ENCODE peak calls at places on chromosomes 4 and X, in eight cellular contexts. One of them, this sample, is unnamed.

GRCh38 chr4:150582881-150583286 is 933 bp downstream of the MAB21L2 start:
- DNase-seq in T-helper 17 cell: no peak
- DNase-seq in neural progenitor cell: peak
- DNase-seq in HT1080: no peak
- DNase-seq in choroid plexus epithelial cell: peak
- DNase-seq in activated CD4-positive, alpha-beta T cell treated with anti-CD3 and anti-CD28 coated beads, Interleukin-2, amount 10 ng/mL, durations not matched to agents 7 days and 5 days: no peak
- DNase-seq in activated CD4-positive, CD25-positive, alpha-beta regulatory T cell: no peak
- DNase-seq in COLO829: no peak
- DNase-seq in this sample: no peak

GRCh38 chrX:46574337-46574940 is 874 bp downstream of the CHST7 start:
- DNase-seq in activated CD4-positive, CD25-positive, alpha-beta regulatory T cell: peak
- DNase-seq in neural progenitor cell: peak
- DNase-seq in T-helper 17 cell: peak
- DNase-seq in choroid plexus epithelial cell: peak
- DNase-seq in activated CD4-positive, alpha-beta T cell treated with anti-CD3 and anti-CD28 coated beads, Interleukin-2, amount 10 ng/mL, durations not matched to agents 7 days and 5 days: peak
- DNase-seq in COLO829: no peak
- DNase-seq in HT1080: no peak
- DNase-seq in this sample: no peak

GRCh38 chrX:49041683-49042529 is 1.3 kb downstream of the TFE3 start:
- DNase-seq in T-helper 17 cell: no peak
- DNase-seq in activated CD4-positive, CD25-positive, alpha-beta regulatory T cell: no peak
- DNase-seq in COLO829: no peak
- DNase-seq in HT1080: peak
- DNase-seq in neural progenitor cell: no peak
- DNase-seq in choroid plexus epithelial cell: peak
- DNase-seq in activated CD4-positive, alpha-beta T cell treated with anti-CD3 and anti-CD28 coated beads, Interleukin-2, amount 10 ng/mL, durations not matched to agents 7 days and 5 days: peak
- DNase-seq in this sample: peak

GRCh38 chr4:24889991-24890390 is 22.9 kb downstream of the CCDC149 start:
- DNase-seq in activated CD4-positive, alpha-beta T cell treated with anti-CD3 and anti-CD28 coated beads, Interleukin-2, amount 10 ng/mL, durations not matched to agents 7 days and 5 days: no peak
- DNase-seq in HT1080: no peak
- DNase-seq in COLO829: no peak
- DNase-seq in activated CD4-positive, CD25-positive, alpha-beta regulatory T cell: no peak
- DNase-seq in neural progenitor cell: no peak
- DNase-seq in choroid plexus epithelial cell: no peak
- DNase-seq in T-helper 17 cell: no peak
- DNase-seq in this sample: no peak

GRCh38 chr4:169332595-169332994 is 61.8 kb upstream of the SH3RF1 start:
- DNase-seq in activated CD4-positive, CD25-positive, alpha-beta regulatory T cell: no peak
- DNase-seq in activated CD4-positive, alpha-beta T cell treated with anti-CD3 and anti-CD28 coated beads, Interleukin-2, amount 10 ng/mL, durations not matched to agents 7 days and 5 days: no peak
- DNase-seq in T-helper 17 cell: no peak
- DNase-seq in choroid plexus epithelial cell: no peak
- DNase-seq in neural progenitor cell: no peak
- DNase-seq in COLO829: no peak
- DNase-seq in HT1080: peak
- DNase-seq in this sample: no peak

GRCh38 chrX:63275127-63275526 is 76.0 kb downstream of the SPIN4 start:
- DNase-seq in COLO829: peak
- DNase-seq in choroid plexus epithelial cell: peak
- DNase-seq in activated CD4-positive, alpha-beta T cell treated with anti-CD3 and anti-CD28 coated beads, Interleukin-2, amount 10 ng/mL, durations not matched to agents 7 days and 5 days: peak
- DNase-seq in neural progenitor cell: peak
- DNase-seq in activated CD4-positive, CD25-positive, alpha-beta regulatory T cell: no peak
- DNase-seq in T-helper 17 cell: no peak
- DNase-seq in HT1080: peak
- DNase-seq in this sample: no peak

GRCh38 chrX:85503258-85504158 is 124.0 kb upstream of the POF1B start:
- DNase-seq in HT1080: no peak
- DNase-seq in COLO829: no peak
- DNase-seq in T-helper 17 cell: no peak
- DNase-seq in neural progenitor cell: no peak
- DNase-seq in choroid plexus epithelial cell: no peak
- DNase-seq in activated CD4-positive, alpha-beta T cell treated with anti-CD3 and anti-CD28 coated beads, Interleukin-2, amount 10 ng/mL, durations not matched to agents 7 days and 5 days: no peak
- DNase-seq in activated CD4-positive, CD25-positive, alpha-beta regulatory T cell: no peak
- DNase-seq in this sample: no peak

GRCh38 chr4:70838972-70839536 is 636 bp downstream of the GRSF1 start:
- DNase-seq in T-helper 17 cell: peak
- DNase-seq in COLO829: peak
- DNase-seq in neural progenitor cell: peak
- DNase-seq in activated CD4-positive, alpha-beta T cell treated with anti-CD3 and anti-CD28 coated beads, Interleukin-2, amount 10 ng/mL, durations not matched to agents 7 days and 5 days: peak
- DNase-seq in choroid plexus epithelial cell: peak
- DNase-seq in HT1080: peak
- DNase-seq in activated CD4-positive, CD25-positive, alpha-beta regulatory T cell: peak
- DNase-seq in this sample: peak

GRCh38 chr4:69096810-69097209 is 536 bp downstream of the UGT2B7 start:
- DNase-seq in choroid plexus epithelial cell: no peak
- DNase-seq in T-helper 17 cell: no peak
- DNase-seq in COLO829: no peak
- DNase-seq in neural progenitor cell: no peak
- DNase-seq in activated CD4-positive, CD25-positive, alpha-beta regulatory T cell: no peak
- DNase-seq in HT1080: no peak
- DNase-seq in activated CD4-positive, alpha-beta T cell treated with anti-CD3 and anti-CD28 coated beads, Interleukin-2, amount 10 ng/mL, durations not matched to agents 7 days and 5 days: no peak
- DNase-seq in this sample: no peak

GRCh38 chrX:107711521-107712041 is 64.0 kb downstream of the TSC22D3 start:
- DNase-seq in neural progenitor cell: no peak
- DNase-seq in HT1080: no peak
- DNase-seq in COLO829: no peak
- DNase-seq in activated CD4-positive, CD25-positive, alpha-beta regulatory T cell: no peak
- DNase-seq in T-helper 17 cell: no peak
- DNase-seq in choroid plexus epithelial cell: peak
- DNase-seq in activated CD4-positive, alpha-beta T cell treated with anti-CD3 and anti-CD28 coated beads, Interleukin-2, amount 10 ng/mL, durations not matched to agents 7 days and 5 days: no peak
- DNase-seq in this sample: no peak

GRCh38 chr4:119906277-119906676 is 160.4 kb downstream of the MAD2L1 start:
- DNase-seq in HT1080: no peak
- DNase-seq in COLO829: no peak
- DNase-seq in activated CD4-positive, CD25-positive, alpha-beta regulatory T cell: no peak
- DNase-seq in T-helper 17 cell: no peak
- DNase-seq in choroid plexus epithelial cell: no peak
- DNase-seq in activated CD4-positive, alpha-beta T cell treated with anti-CD3 and anti-CD28 coated beads, Interleukin-2, amount 10 ng/mL, durations not matched to agents 7 days and 5 days: no peak
- DNase-seq in neural progenitor cell: no peak
- DNase-seq in this sample: no peak

GRCh38 chrX:49754238-49754857 is 58.6 kb upstream of the PAGE1 start:
- DNase-seq in choroid plexus epithelial cell: peak
- DNase-seq in neural progenitor cell: peak
- DNase-seq in activated CD4-positive, alpha-beta T cell treated with anti-CD3 and anti-CD28 coated beads, Interleukin-2, amount 10 ng/mL, durations not matched to agents 7 days and 5 days: peak
- DNase-seq in T-helper 17 cell: peak
- DNase-seq in COLO829: peak
- DNase-seq in HT1080: peak
- DNase-seq in activated CD4-positive, CD25-positive, alpha-beta regulatory T cell: peak
- DNase-seq in this sample: no peak

GRCh38 chr4:77820836-77821561 is 1.8 kb upstream of the CNOT6L start:
- DNase-seq in activated CD4-positive, CD25-positive, alpha-beta regulatory T cell: no peak
- DNase-seq in HT1080: no peak
- DNase-seq in COLO829: no peak
- DNase-seq in T-helper 17 cell: no peak
- DNase-seq in activated CD4-positive, alpha-beta T cell treated with anti-CD3 and anti-CD28 coated beads, Interleukin-2, amount 10 ng/mL, durations not matched to agents 7 days and 5 days: peak
- DNase-seq in choroid plexus epithelial cell: peak
- DNase-seq in neural progenitor cell: no peak
- DNase-seq in this sample: no peak

GRCh38 chr4:25253072-25253447 is 19.2 kb downstream of the PI4K2B start:
- DNase-seq in neural progenitor cell: no peak
- DNase-seq in COLO829: no peak
- DNase-seq in HT1080: no peak
- DNase-seq in activated CD4-positive, alpha-beta T cell treated with anti-CD3 and anti-CD28 coated beads, Interleukin-2, amount 10 ng/mL, durations not matched to agents 7 days and 5 days: no peak
- DNase-seq in activated CD4-positive, CD25-positive, alpha-beta regulatory T cell: no peak
- DNase-seq in choroid plexus epithelial cell: peak
- DNase-seq in T-helper 17 cell: no peak
- DNase-seq in this sample: peak

GRCh38 chr4:98784947-98785693 is 126.7 kb upstream of the TSPAN5 start:
- DNase-seq in activated CD4-positive, CD25-positive, alpha-beta regulatory T cell: no peak
- DNase-seq in COLO829: no peak
- DNase-seq in activated CD4-positive, alpha-beta T cell treated with anti-CD3 and anti-CD28 coated beads, Interleukin-2, amount 10 ng/mL, durations not matched to agents 7 days and 5 days: no peak
- DNase-seq in HT1080: no peak
- DNase-seq in neural progenitor cell: no peak
- DNase-seq in T-helper 17 cell: no peak
- DNase-seq in choroid plexus epithelial cell: no peak
- DNase-seq in this sample: no peak

GRCh38 chr4:143585548-143585947 is 72.0 kb downstream of the SMARCA5 start:
- DNase-seq in COLO829: no peak
- DNase-seq in T-helper 17 cell: no peak
- DNase-seq in HT1080: no peak
- DNase-seq in activated CD4-positive, alpha-beta T cell treated with anti-CD3 and anti-CD28 coated beads, Interleukin-2, amount 10 ng/mL, durations not matched to agents 7 days and 5 days: no peak
- DNase-seq in choroid plexus epithelial cell: no peak
- DNase-seq in neural progenitor cell: no peak
- DNase-seq in activated CD4-positive, CD25-positive, alpha-beta regulatory T cell: no peak
- DNase-seq in this sample: no peak

GRCh38 chr4:60344908-60345307 is 855.2 kb upstream of the ADGRL3 start:
- DNase-seq in T-helper 17 cell: no peak
- DNase-seq in neural progenitor cell: no peak
- DNase-seq in HT1080: no peak
- DNase-seq in choroid plexus epithelial cell: no peak
- DNase-seq in activated CD4-positive, CD25-positive, alpha-beta regulatory T cell: no peak
- DNase-seq in activated CD4-positive, alpha-beta T cell treated with anti-CD3 and anti-CD28 coated beads, Interleukin-2, amount 10 ng/mL, durations not matched to agents 7 days and 5 days: no peak
- DNase-seq in COLO829: peak
- DNase-seq in this sample: no peak

GRCh38 chrX:3345281-3346081 is 971 bp downstream of the MXRA5 start:
- DNase-seq in HT1080: no peak
- DNase-seq in choroid plexus epithelial cell: peak
- DNase-seq in COLO829: no peak
- DNase-seq in activated CD4-positive, CD25-positive, alpha-beta regulatory T cell: no peak
- DNase-seq in neural progenitor cell: peak
- DNase-seq in T-helper 17 cell: no peak
- DNase-seq in activated CD4-positive, alpha-beta T cell treated with anti-CD3 and anti-CD28 coated beads, Interleukin-2, amount 10 ng/mL, durations not matched to agents 7 days and 5 days: no peak
- DNase-seq in this sample: peak

GRCh38 chr4:22877653-22878052 is 184.9 kb downstream of the GBA3 start:
- DNase-seq in T-helper 17 cell: no peak
- DNase-seq in choroid plexus epithelial cell: no peak
- DNase-seq in neural progenitor cell: no peak
- DNase-seq in activated CD4-positive, alpha-beta T cell treated with anti-CD3 and anti-CD28 coated beads, Interleukin-2, amount 10 ng/mL, durations not matched to agents 7 days and 5 days: no peak
- DNase-seq in HT1080: no peak
- DNase-seq in activated CD4-positive, CD25-positive, alpha-beta regulatory T cell: no peak
- DNase-seq in COLO829: no peak
- DNase-seq in this sample: no peak

GRCh38 chr4:136841526-136841925 is 690.8 kb downstream of the PCDH18 start:
- DNase-seq in activated CD4-positive, alpha-beta T cell treated with anti-CD3 and anti-CD28 coated beads, Interleukin-2, amount 10 ng/mL, durations not matched to agents 7 days and 5 days: no peak
- DNase-seq in neural progenitor cell: no peak
- DNase-seq in HT1080: no peak
- DNase-seq in activated CD4-positive, CD25-positive, alpha-beta regulatory T cell: no peak
- DNase-seq in choroid plexus epithelial cell: no peak
- DNase-seq in COLO829: no peak
- DNase-seq in T-helper 17 cell: no peak
- DNase-seq in this sample: no peak

GRCh38 chrX:100316987-100317386 is 93.1 kb downstream of the PCDH19 start:
- DNase-seq in HT1080: no peak
- DNase-seq in choroid plexus epithelial cell: no peak
- DNase-seq in COLO829: no peak
- DNase-seq in T-helper 17 cell: no peak
- DNase-seq in activated CD4-positive, alpha-beta T cell treated with anti-CD3 and anti-CD28 coated beads, Interleukin-2, amount 10 ng/mL, durations not matched to agents 7 days and 5 days: no peak
- DNase-seq in activated CD4-positive, CD25-positive, alpha-beta regulatory T cell: no peak
- DNase-seq in neural progenitor cell: no peak
- DNase-seq in this sample: no peak

GRCh38 chr4:60952921-60953320 is 247.2 kb upstream of the ADGRL3 start:
- DNase-seq in activated CD4-positive, alpha-beta T cell treated with anti-CD3 and anti-CD28 coated beads, Interleukin-2, amount 10 ng/mL, durations not matched to agents 7 days and 5 days: no peak
- DNase-seq in neural progenitor cell: no peak
- DNase-seq in choroid plexus epithelial cell: no peak
- DNase-seq in COLO829: no peak
- DNase-seq in T-helper 17 cell: no peak
- DNase-seq in HT1080: no peak
- DNase-seq in activated CD4-positive, CD25-positive, alpha-beta regulatory T cell: no peak
- DNase-seq in this sample: no peak

GRCh38 chr4:78057600-78058560 is 757 bp downstream of the FRAS1 start:
- DNase-seq in choroid plexus epithelial cell: peak
- DNase-seq in activated CD4-positive, alpha-beta T cell treated with anti-CD3 and anti-CD28 coated beads, Interleukin-2, amount 10 ng/mL, durations not matched to agents 7 days and 5 days: peak
- DNase-seq in T-helper 17 cell: no peak
- DNase-seq in HT1080: peak
- DNase-seq in neural progenitor cell: peak
- DNase-seq in COLO829: no peak
- DNase-seq in activated CD4-positive, CD25-positive, alpha-beta regulatory T cell: no peak
- DNase-seq in this sample: peak

GRCh38 chr4:20253799-20254409 is 2.2 kb downstream of the SLIT2 start:
- DNase-seq in neural progenitor cell: peak
- DNase-seq in choroid plexus epithelial cell: peak
- DNase-seq in HT1080: no peak
- DNase-seq in T-helper 17 cell: no peak
- DNase-seq in activated CD4-positive, alpha-beta T cell treated with anti-CD3 and anti-CD28 coated beads, Interleukin-2, amount 10 ng/mL, durations not matched to agents 7 days and 5 days: no peak
- DNase-seq in COLO829: no peak
- DNase-seq in activated CD4-positive, CD25-positive, alpha-beta regulatory T cell: no peak
- DNase-seq in this sample: no peak

GRCh38 chrX:103628386-103629290 is at the start of gene TCEAL1:
- DNase-seq in HT1080: peak
- DNase-seq in T-helper 17 cell: peak
- DNase-seq in neural progenitor cell: peak
- DNase-seq in activated CD4-positive, CD25-positive, alpha-beta regulatory T cell: no peak
- DNase-seq in choroid plexus epithelial cell: peak
- DNase-seq in activated CD4-positive, alpha-beta T cell treated with anti-CD3 and anti-CD28 coated beads, Interleukin-2, amount 10 ng/mL, durations not matched to agents 7 days and 5 days: peak
- DNase-seq in COLO829: no peak
- DNase-seq in this sample: no peak

GRCh38 chrX:2449135-2449886 is 51.5 kb downstream of the DHRSX start:
- DNase-seq in neural progenitor cell: no peak
- DNase-seq in HT1080: no peak
- DNase-seq in choroid plexus epithelial cell: no peak
- DNase-seq in activated CD4-positive, alpha-beta T cell treated with anti-CD3 and anti-CD28 coated beads, Interleukin-2, amount 10 ng/mL, durations not matched to agents 7 days and 5 days: no peak
- DNase-seq in activated CD4-positive, CD25-positive, alpha-beta regulatory T cell: no peak
- DNase-seq in COLO829: no peak
- DNase-seq in T-helper 17 cell: no peak
- DNase-seq in this sample: no peak

GRCh38 chr4:122010610-122011009 is 58.8 kb upstream of the TRPC3 start:
- DNase-seq in activated CD4-positive, alpha-beta T cell treated with anti-CD3 and anti-CD28 coated beads, Interleukin-2, amount 10 ng/mL, durations not matched to agents 7 days and 5 days: no peak
- DNase-seq in HT1080: peak
- DNase-seq in neural progenitor cell: no peak
- DNase-seq in choroid plexus epithelial cell: peak
- DNase-seq in activated CD4-positive, CD25-positive, alpha-beta regulatory T cell: no peak
- DNase-seq in COLO829: no peak
- DNase-seq in T-helper 17 cell: no peak
- DNase-seq in this sample: no peak

GRCh38 chrX:108199691-108200090 is 108.1 kb downstream of the ATG4A start:
- DNase-seq in activated CD4-positive, CD25-positive, alpha-beta regulatory T cell: no peak
- DNase-seq in choroid plexus epithelial cell: peak
- DNase-seq in HT1080: peak
- DNase-seq in neural progenitor cell: peak
- DNase-seq in T-helper 17 cell: no peak
- DNase-seq in activated CD4-positive, alpha-beta T cell treated with anti-CD3 and anti-CD28 coated beads, Interleukin-2, amount 10 ng/mL, durations not matched to agents 7 days and 5 days: peak
- DNase-seq in COLO829: peak
- DNase-seq in this sample: peak

GRCh38 chr4:12636191-12636590 is 847.9 kb downstream of the RAB28 start:
- DNase-seq in activated CD4-positive, CD25-positive, alpha-beta regulatory T cell: no peak
- DNase-seq in COLO829: no peak
- DNase-seq in HT1080: no peak
- DNase-seq in neural progenitor cell: no peak
- DNase-seq in choroid plexus epithelial cell: no peak
- DNase-seq in activated CD4-positive, alpha-beta T cell treated with anti-CD3 and anti-CD28 coated beads, Interleukin-2, amount 10 ng/mL, durations not matched to agents 7 days and 5 days: no peak
- DNase-seq in T-helper 17 cell: no peak
- DNase-seq in this sample: no peak

GRCh38 chr4:31983677-31984076 is 1263.5 kb downstream of the PCDH7 start:
- DNase-seq in activated CD4-positive, alpha-beta T cell treated with anti-CD3 and anti-CD28 coated beads, Interleukin-2, amount 10 ng/mL, durations not matched to agents 7 days and 5 days: no peak
- DNase-seq in neural progenitor cell: no peak
- DNase-seq in COLO829: no peak
- DNase-seq in choroid plexus epithelial cell: no peak
- DNase-seq in HT1080: no peak
- DNase-seq in activated CD4-positive, CD25-positive, alpha-beta regulatory T cell: no peak
- DNase-seq in T-helper 17 cell: no peak
- DNase-seq in this sample: no peak

GRCh38 chr4:177964061-177964460 is 521.8 kb upstream of the AGA start:
- DNase-seq in HT1080: peak
- DNase-seq in choroid plexus epithelial cell: no peak
- DNase-seq in T-helper 17 cell: no peak
- DNase-seq in activated CD4-positive, alpha-beta T cell treated with anti-CD3 and anti-CD28 coated beads, Interleukin-2, amount 10 ng/mL, durations not matched to agents 7 days and 5 days: no peak
- DNase-seq in activated CD4-positive, CD25-positive, alpha-beta regulatory T cell: no peak
- DNase-seq in neural progenitor cell: no peak
- DNase-seq in COLO829: no peak
- DNase-seq in this sample: no peak

GRCh38 chrX:39981946-39982345 is 115.8 kb downstream of the BCOR start:
- DNase-seq in choroid plexus epithelial cell: no peak
- DNase-seq in activated CD4-positive, alpha-beta T cell treated with anti-CD3 and anti-CD28 coated beads, Interleukin-2, amount 10 ng/mL, durations not matched to agents 7 days and 5 days: no peak
- DNase-seq in HT1080: no peak
- DNase-seq in neural progenitor cell: no peak
- DNase-seq in COLO829: no peak
- DNase-seq in activated CD4-positive, CD25-positive, alpha-beta regulatory T cell: no peak
- DNase-seq in T-helper 17 cell: no peak
- DNase-seq in this sample: no peak

GRCh38 chrX:118116308-118117068 is at the start of gene KLHL13:
- DNase-seq in COLO829: peak
- DNase-seq in HT1080: peak
- DNase-seq in neural progenitor cell: peak
- DNase-seq in activated CD4-positive, alpha-beta T cell treated with anti-CD3 and anti-CD28 coated beads, Interleukin-2, amount 10 ng/mL, durations not matched to agents 7 days and 5 days: peak
- DNase-seq in T-helper 17 cell: no peak
- DNase-seq in choroid plexus epithelial cell: peak
- DNase-seq in activated CD4-positive, CD25-positive, alpha-beta regulatory T cell: no peak
- DNase-seq in this sample: peak